ENCODE peak calls at places on chromosomes 6 and 20, in ten cellular contexts. U, P, W, V, O, I, K, X, J and Z are unnamed samples.
A peak's percentile ranks its signal among the peaks of the same experiment; 100 is the strongest.

GRCh38 chr6:37056439-37057127 is 51.1 kb downstream of the FGD2 start:
- DNase-seq in W (no peak), O (peak; percentile 31), V (no peak), J (no peak), P (no peak), I (no peak), U (peak; percentile 40), K (no peak), X (no peak), Z (no peak)

GRCh38 chr6:121748850-121749249 is 313.4 kb downstream of the GJA1 start:
- DNase-seq in J (no peak), X (no peak), U (no peak), O (no peak), V (no peak), W (no peak), P (no peak), I (no peak), K (no peak), Z (no peak)

GRCh38 chr6:104212977-104213696 is 646.6 kb downstream of the HACE1 start:
- DNase-seq in W (no peak), X (no peak), K (no peak), J (peak; percentile 12), V (no peak), P (no peak), I (no peak), O (no peak), U (no peak), Z (no peak)

GRCh38 chr6:148521158-148521557 is 178.5 kb downstream of the SASH1 start:
- DNase-seq in K (peak; percentile 50), I (no peak), U (no peak), X (no peak), O (no peak), W (no peak), P (peak; percentile 89), V (no peak), J (no peak), Z (no peak)

GRCh38 chr6:169110934-169111602 is 142.6 kb downstream of the THBS2 start:
- DNase-seq in O (no peak), K (no peak), V (no peak), W (no peak), X (no peak), P (no peak), U (no peak), I (no peak), J (no peak), Z (no peak)

GRCh38 chr6:122144229-122144628 is 255.2 kb upstream of the HSF2 start:
- DNase-seq in J (no peak), V (no peak), P (no peak), W (no peak), O (no peak), X (no peak), U (no peak), K (no peak), I (no peak), Z (no peak)

GRCh38 chr6:69494595-69494994 is 302.2 kb downstream of the LMBRD1 start:
- DNase-seq in O (no peak), J (no peak), P (no peak), K (no peak), V (no peak), I (no peak), W (no peak), X (no peak), U (no peak), Z (no peak)

GRCh38 chr20:48879609-48880008 is 41.9 kb upstream of the ARFGEF2 start:
- DNase-seq in P (no peak), O (no peak), V (no peak), X (no peak), J (no peak), I (no peak), K (no peak), U (no peak), W (no peak), Z (no peak)

GRCh38 chr6:46921731-46922130 is at the start of gene ADGRF5:
- DNase-seq in U (no peak), O (no peak), K (no peak), W (no peak), X (peak; percentile 43), I (no peak), J (no peak), V (no peak), P (no peak), Z (peak; percentile 59)

GRCh38 chr6:65638047-65638831 is 68.8 kb downstream of the EYS start:
- DNase-seq in X (no peak), U (no peak), O (no peak), K (no peak), W (no peak), J (no peak), P (no peak), I (no peak), V (no peak), Z (no peak)

GRCh38 chr6:123338394-123338793 is 298.4 kb downstream of the TRDN start:
- DNase-seq in U (no peak), O (no peak), I (no peak), K (peak; percentile 66), P (no peak), J (no peak), X (no peak), W (peak; percentile 53), V (no peak), Z (no peak)

GRCh38 chr6:73929421-73929820 is 233.4 kb downstream of the CD109 start:
- DNase-seq in V (no peak), P (no peak), I (no peak), O (peak; percentile 32), K (no peak), W (no peak), J (no peak), X (no peak), U (peak; percentile 13), Z (no peak)

GRCh38 chr6:128303870-128304269 is 216.5 kb downstream of the PTPRK start:
- DNase-seq in P (no peak), W (no peak), V (no peak), O (no peak), K (no peak), X (no peak), U (no peak), J (no peak), I (no peak), Z (no peak)

GRCh38 chr20:58655328-58656094 is 4.4 kb downstream of the STX16 start:
- DNase-seq in X (no peak), V (no peak), I (no peak), P (no peak), O (no peak), J (no peak), U (no peak), W (no peak), K (no peak), Z (no peak)

GRCh38 chr20:56631318-56631989 is 2.3 kb downstream of the TFAP2C start:
- DNase-seq in U (no peak), J (no peak), V (no peak), W (no peak), I (no peak), X (no peak), K (no peak), O (no peak), P (no peak), Z (no peak)

GRCh38 chr6:114514153-114514552 is 171.3 kb upstream of the HS3ST5 start:
- DNase-seq in P (no peak), U (no peak), I (no peak), V (no peak), J (no peak), X (no peak), O (no peak), K (no peak), W (no peak), Z (no peak)
- H3K4me3 ChIP-seq in P (no peak overlapping the region), U (no peak overlapping the region), I (no peak overlapping the region), V (no peak overlapping the region), J (no peak overlapping the region), X (no peak overlapping the region), O (no peak overlapping the region), K (no peak overlapping the region), W (no peak overlapping the region), Z (no peak overlapping the region)

GRCh38 chr6:33658982-33659689 is 38.0 kb downstream of the ITPR3 start:
- DNase-seq in X (no peak), U (no peak), I (no peak), O (no peak), P (no peak), W (no peak), J (no peak), V (no peak), K (no peak), Z (no peak)
- H3K4me3 ChIP-seq in X (no peak overlapping the region), U (no peak overlapping the region), I (no peak overlapping the region), O (no peak overlapping the region), P (no peak overlapping the region), W (no peak overlapping the region), J (no peak overlapping the region), V (no peak overlapping the region), K (no peak overlapping the region), Z (no peak overlapping the region)

DNA sequence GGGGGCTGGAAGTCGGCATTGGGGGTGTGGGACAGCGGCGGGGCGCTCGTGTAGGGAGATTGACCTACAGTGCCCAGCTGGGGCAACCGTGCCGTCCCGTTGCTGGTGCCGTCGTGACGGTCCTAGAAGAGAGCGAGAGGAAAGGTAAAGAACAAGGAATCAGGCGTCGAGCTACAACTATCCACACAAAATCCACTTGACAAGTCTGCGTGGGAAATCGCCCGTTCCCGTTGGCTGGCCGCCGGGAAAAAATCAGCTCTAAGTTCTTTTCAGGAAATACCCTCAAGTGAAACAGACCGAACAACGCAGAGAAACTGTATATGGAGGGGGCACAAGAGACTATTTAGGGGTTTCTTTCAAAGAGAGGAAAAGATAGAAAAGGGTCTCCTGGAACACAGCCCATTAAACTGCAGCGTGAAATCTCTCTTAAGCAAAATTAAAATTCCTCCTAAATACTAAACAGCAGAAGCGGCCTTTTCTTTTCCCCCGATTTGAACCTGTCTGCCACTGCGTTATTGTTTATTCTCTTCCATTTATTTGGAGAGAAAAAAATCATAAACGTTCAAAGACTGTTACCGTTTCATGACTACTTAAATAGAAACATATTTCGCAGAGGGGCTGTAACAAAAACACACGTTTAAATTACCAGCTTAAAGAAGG is 4.5 kb downstream of the TFAP2A start:
- DNase-seq in V (no peak), W (no peak), K (no peak), X (no peak), U (no peak), P (no peak), J (no peak), I (no peak), O (no peak), Z (no peak)
- H3K4me3 ChIP-seq in V (no peak overlapping the region), W (peak overlapping the region; percentile 76), K (no peak overlapping the region), X (no peak overlapping the region), U (peak overlapping the region; percentile 67), P (no peak overlapping the region), J (no peak overlapping the region), I (no peak overlapping the region), O (no peak overlapping the region), Z (no peak overlapping the region)

GRCh38 chr20:1150218-1150617 is 31.8 kb downstream of the PSMF1 start:
- DNase-seq in V (no peak), U (peak; percentile 31), I (peak; percentile 57), W (no peak), J (no peak), K (no peak), P (no peak), X (no peak), O (no peak), Z (no peak)

GRCh38 chr20:1150968-1151367 is 32.6 kb downstream of the PSMF1 start:
- DNase-seq in V (no peak), I (no peak), O (no peak), W (no peak), X (no peak), P (no peak), U (no peak), J (no peak), K (no peak), Z (no peak)

GRCh38 chr20:1144401-1145172 is 26.2 kb downstream of the PSMF1 start:
- DNase-seq in J (no peak), K (no peak), X (no peak), O (no peak), P (no peak), I (no peak), V (no peak), W (no peak), U (no peak), Z (no peak)

GRCh38 chr20:1146957-1147356 is 28.6 kb downstream of the PSMF1 start:
- DNase-seq in V (no peak), O (no peak), J (no peak), P (no peak), X (no peak), W (no peak), U (no peak), I (no peak), K (no peak), Z (no peak)
- H3K4me3 ChIP-seq in V (no peak overlapping the region), O (no peak overlapping the region), J (no peak overlapping the region), P (no peak overlapping the region), X (no peak overlapping the region), W (no peak overlapping the region), U (no peak overlapping the region), I (no peak overlapping the region), K (no peak overlapping the region), Z (no peak overlapping the region)